ENCODE peak calls at places on chromosomes 3 and 15, in ten cellular contexts. E is OCI-M1; P is sigmoid colon; I is M059J; S is memory B cell; D is uterus; V is hypothalamus; X is activated T-cell treated with anti-CD3 and anti-CD28 coated beads for 1 hour; M is activated gamma-delta T cell treated with Interleukin-2 at 50 U/mL for 16 hours; T is stimulated activated CD4-positive, alpha-beta T cell treated with anti-CD3 and anti-CD28 coated beads, Interleukin-2, amount 100 ng/mL, for 48 hours. A is an unnamed sample.

GRCh38 chr3:14725015-14725431 is 50.1 kb downstream of the C3orf20 start:
- DNase-seq in E (no peak), P (peak; percentile 82), I (peak; percentile 12), S (no peak), D (peak; percentile 62), V (no peak), X (no peak), M (no peak), T (no peak), A (no peak)

GRCh38 chr15:40543082-40543481 is 21.8 kb downstream of the CCDC32 start:
- DNase-seq in E (no peak), P (no peak), I (peak; percentile 12), S (no peak), D (no peak), V (no peak), X (no peak), M (no peak), T (no peak), A (no peak)

GRCh38 chr3:129556890-129557736 is 14.1 kb downstream of the H1-8 start:
- DNase-seq in E (no peak), P (no peak), I (no peak), S (no peak), D (no peak), V (no peak), X (no peak), M (no peak), T (no peak), A (peak; percentile 72)

GRCh38 chr15:33994005-33994615 is 25.8 kb downstream of the CHRM5 start:
- DNase-seq in E (peak; percentile 77), P (no peak), I (peak; percentile 28), S (no peak), D (no peak), V (peak; percentile 39), X (no peak), M (no peak), T (no peak), A (no peak)

GRCh38 chr3:61758839-61759238 is 197.5 kb downstream of the PTPRG start:
- DNase-seq in E (no peak), P (no peak), I (no peak), S (no peak), D (no peak), V (no peak), X (no peak), M (no peak), T (no peak), A (no peak)

GRCh38 chr3:101259485-101260341 is 60.7 kb downstream of the IMPG2 start:
- DNase-seq in E (peak; percentile 74), P (no peak), I (no peak), S (no peak), D (no peak), V (no peak), X (no peak), M (no peak), T (no peak), A (no peak)

GRCh38 chr3:37779289-37780152 is 82.2 kb upstream of the CTDSPL start:
- DNase-seq in E (peak; percentile 78), P (no peak), I (peak; percentile 60), S (no peak), D (peak; percentile 50), V (peak; percentile 36), X (no peak), M (no peak), T (no peak), A (no peak)

GRCh38 chr3:10352146-10352911 is 31.4 kb upstream of the SEC13 start:
- DNase-seq in E (no peak), P (no peak), I (peak; percentile 82), S (no peak), D (no peak), V (no peak), X (no peak), M (no peak), T (no peak), A (peak; percentile 51)

GRCh38 chr3:69787436-69788168 is 48.3 kb downstream of the MITF start:
- DNase-seq in E (peak; percentile 17), P (no peak), I (peak; percentile 88), S (no peak), D (no peak), V (no peak), X (no peak), M (no peak), T (no peak), A (no peak)

GRCh38 chr3:65006300-65006739 is 318.5 kb upstream of the ADAMTS9 start:
- DNase-seq in E (no peak), P (no peak), I (peak; percentile 73), S (no peak), D (no peak), V (no peak), X (no peak), M (no peak), T (no peak), A (no peak)

GRCh38 chr3:38347421-38348200 is 1.0 kb downstream of the XYLB start:
- DNase-seq in E (no peak), P (no peak), I (no peak), S (no peak), D (no peak), V (no peak), X (no peak), M (no peak), T (no peak), A (no peak)

GRCh38 chr3:119600732-119601131 is 3.0 kb downstream of the PLA1A start:
- DNase-seq in E (peak; percentile 68), P (no peak), I (no peak), S (no peak), D (no peak), V (no peak), X (no peak), M (no peak), T (peak; percentile 11), A (no peak)

GRCh38 chr3:197970588-197970987 is 10.6 kb downstream of the LMLN start:
- DNase-seq in E (no peak), P (no peak), I (no peak), S (no peak), D (no peak), V (no peak), X (no peak), M (no peak), T (no peak), A (no peak)

GRCh38 chr3:123799544-123800351 is 84.4 kb downstream of the MYLK start:
- DNase-seq in E (no peak), P (no peak), I (peak; percentile 79), S (no peak), D (no peak), V (no peak), X (no peak), M (no peak), T (no peak), A (no peak)

GRCh38 chr3:43759297-43759782 is 68.6 kb downstream of the ABHD5 start:
- DNase-seq in E (no peak), P (no peak), I (peak; percentile 89), S (no peak), D (no peak), V (no peak), X (no peak), M (no peak), T (no peak), A (no peak)

GRCh38 chr3:46536758-46537157 is 29.3 kb downstream of the LRRC2 start:
- DNase-seq in E (no peak), P (no peak), I (peak; percentile 35), S (no peak), D (no peak), V (no peak), X (no peak), M (no peak), T (no peak), A (no peak)

GRCh38 chr3:134326760-134327593 is 47.3 kb downstream of the AMOTL2 start:
- DNase-seq in E (no peak), P (peak; percentile 92), I (peak; percentile 99), S (no peak), D (peak; percentile 81), V (no peak), X (no peak), M (no peak), T (no peak), A (no peak)

GRCh38 chr15:57220220-57220619 is 156.1 kb upstream of the CGNL1 start:
- DNase-seq in E (peak; percentile 49), P (no peak), I (peak; percentile 46), S (no peak), D (no peak), V (no peak), X (no peak), M (no peak), T (no peak), A (no peak)

GRCh38 chr3:48598323-48599076 is 3.4 kb upstream of the COL7A1 start:
- DNase-seq in E (no peak), P (no peak), I (peak; percentile 96), S (no peak), D (peak; percentile 87), V (no peak), X (no peak), M (no peak), T (no peak), A (peak; percentile 74)

GRCh38 chr3:186798239-186798638 is 8.0 kb downstream of the RFC4 start:
- DNase-seq in E (no peak), P (no peak), I (no peak), S (no peak), D (no peak), V (no peak), X (no peak), M (no peak), T (no peak), A (no peak)

GRCh38 chr3:50520849-50521248 is 17.4 kb upstream of the CACNA2D2 start:
- DNase-seq in E (no peak), P (no peak), I (no peak), S (no peak), D (no peak), V (no peak), X (no peak), M (no peak), T (no peak), A (no peak)

GRCh38 chr3:72273615-72274014 is 488.7 kb upstream of the PROK2 start:
- DNase-seq in E (no peak), P (no peak), I (peak; percentile 61), S (no peak), D (no peak), V (no peak), X (no peak), M (no peak), T (no peak), A (no peak)

GRCh38 chr3:177824841-177825240 is 627.6 kb upstream of the TBL1XR1 start:
- DNase-seq in E (no peak), P (peak; percentile 68), I (no peak), S (no peak), D (peak; percentile 43), V (no peak), X (no peak), M (no peak), T (no peak), A (no peak)

A was measured in Right ventricle myocardium inferior.